ENCODE peak calls at places on chromosomes 16 and 17, in eight cellular contexts. One of them, this sample, is unnamed.

GRCh38 chr17:348692-349425 is 3.7 kb downstream of the RPH3AL start:
- DNase-seq in activated CD4-positive, CD25-positive, alpha-beta regulatory T cell treated with anti-CD3 and anti-CD28 coated beads, Interleukin-2, amount 50 U/mL, for 16 hours: no peak
- DNase-seq in T follicular helper cell: no peak
- DNase-seq in NCI-H1105 treated with DMSO at 0.1 percent for 48 hours: no peak
- DNase-seq in RWPE1: peak
- DNase-seq in activated T-helper 1 cell treated with Interleukin-2 at 50 U/mL for 16 hours: no peak
- DNase-seq in iPS-NIHi11: no peak
- DNase-seq in erythroblast: no peak
- DNase-seq in this sample: peak

GRCh38 chr17:78974635-78975591 is 4.8 kb downstream of the LGALS3BP start:
- DNase-seq in activated CD4-positive, CD25-positive, alpha-beta regulatory T cell treated with anti-CD3 and anti-CD28 coated beads, Interleukin-2, amount 50 U/mL, for 16 hours: no peak
- DNase-seq in T follicular helper cell: no peak
- DNase-seq in NCI-H1105 treated with DMSO at 0.1 percent for 48 hours: no peak
- DNase-seq in RWPE1: peak
- DNase-seq in activated T-helper 1 cell treated with Interleukin-2 at 50 U/mL for 16 hours: no peak
- DNase-seq in iPS-NIHi11: peak
- DNase-seq in erythroblast: no peak
- DNase-seq in this sample: peak

GRCh38 chr17:35577826-35578194 is 561 bp downstream of the PEX12 start:
- DNase-seq in activated CD4-positive, CD25-positive, alpha-beta regulatory T cell treated with anti-CD3 and anti-CD28 coated beads, Interleukin-2, amount 50 U/mL, for 16 hours: no peak
- DNase-seq in T follicular helper cell: no peak
- DNase-seq in NCI-H1105 treated with DMSO at 0.1 percent for 48 hours: no peak
- DNase-seq in RWPE1: no peak
- DNase-seq in activated T-helper 1 cell treated with Interleukin-2 at 50 U/mL for 16 hours: no peak
- DNase-seq in iPS-NIHi11: no peak
- DNase-seq in erythroblast: peak
- DNase-seq in this sample: no peak

GRCh38 chr17:9350083-9350482 is 225.5 kb downstream of the STX8 start:
- DNase-seq in activated CD4-positive, CD25-positive, alpha-beta regulatory T cell treated with anti-CD3 and anti-CD28 coated beads, Interleukin-2, amount 50 U/mL, for 16 hours: no peak
- DNase-seq in T follicular helper cell: no peak
- DNase-seq in NCI-H1105 treated with DMSO at 0.1 percent for 48 hours: no peak
- DNase-seq in RWPE1: peak
- DNase-seq in activated T-helper 1 cell treated with Interleukin-2 at 50 U/mL for 16 hours: no peak
- DNase-seq in iPS-NIHi11: no peak
- DNase-seq in erythroblast: no peak
- DNase-seq in this sample: no peak

GRCh38 chr16:89303604-89304003 is 86.1 kb downstream of the ZNF778 start:
- DNase-seq in activated CD4-positive, CD25-positive, alpha-beta regulatory T cell treated with anti-CD3 and anti-CD28 coated beads, Interleukin-2, amount 50 U/mL, for 16 hours: no peak
- DNase-seq in T follicular helper cell: no peak
- DNase-seq in NCI-H1105 treated with DMSO at 0.1 percent for 48 hours: no peak
- DNase-seq in RWPE1: no peak
- DNase-seq in activated T-helper 1 cell treated with Interleukin-2 at 50 U/mL for 16 hours: no peak
- DNase-seq in iPS-NIHi11: no peak
- DNase-seq in erythroblast: no peak
- DNase-seq in this sample: no peak

GRCh38 chr16:8727084-8727590 is 52.7 kb downstream of the ABAT start:
- DNase-seq in activated CD4-positive, CD25-positive, alpha-beta regulatory T cell treated with anti-CD3 and anti-CD28 coated beads, Interleukin-2, amount 50 U/mL, for 16 hours: no peak
- DNase-seq in T follicular helper cell: no peak
- DNase-seq in NCI-H1105 treated with DMSO at 0.1 percent for 48 hours: no peak
- DNase-seq in RWPE1: no peak
- DNase-seq in activated T-helper 1 cell treated with Interleukin-2 at 50 U/mL for 16 hours: no peak
- DNase-seq in iPS-NIHi11: no peak
- DNase-seq in erythroblast: no peak
- DNase-seq in this sample: no peak

GRCh38 chr16:87062569-87063442 is 254.4 kb downstream of the C16orf95 start:
- DNase-seq in activated CD4-positive, CD25-positive, alpha-beta regulatory T cell treated with anti-CD3 and anti-CD28 coated beads, Interleukin-2, amount 50 U/mL, for 16 hours: no peak
- DNase-seq in T follicular helper cell: peak
- DNase-seq in NCI-H1105 treated with DMSO at 0.1 percent for 48 hours: peak
- DNase-seq in RWPE1: peak
- DNase-seq in activated T-helper 1 cell treated with Interleukin-2 at 50 U/mL for 16 hours: no peak
- DNase-seq in iPS-NIHi11: peak
- DNase-seq in erythroblast: peak
- DNase-seq in this sample: peak

GRCh38 chr16:72532896-72533295 is 360.9 kb upstream of the PMFBP1 start:
- DNase-seq in activated CD4-positive, CD25-positive, alpha-beta regulatory T cell treated with anti-CD3 and anti-CD28 coated beads, Interleukin-2, amount 50 U/mL, for 16 hours: no peak
- DNase-seq in T follicular helper cell: no peak
- DNase-seq in NCI-H1105 treated with DMSO at 0.1 percent for 48 hours: no peak
- DNase-seq in RWPE1: no peak
- DNase-seq in activated T-helper 1 cell treated with Interleukin-2 at 50 U/mL for 16 hours: no peak
- DNase-seq in iPS-NIHi11: peak
- DNase-seq in erythroblast: no peak
- DNase-seq in this sample: no peak

GRCh38 chr17:53101706-53102105 is 721.0 kb upstream of the KIF2B start:
- DNase-seq in activated CD4-positive, CD25-positive, alpha-beta regulatory T cell treated with anti-CD3 and anti-CD28 coated beads, Interleukin-2, amount 50 U/mL, for 16 hours: no peak
- DNase-seq in T follicular helper cell: no peak
- DNase-seq in NCI-H1105 treated with DMSO at 0.1 percent for 48 hours: no peak
- DNase-seq in RWPE1: no peak
- DNase-seq in activated T-helper 1 cell treated with Interleukin-2 at 50 U/mL for 16 hours: no peak
- DNase-seq in iPS-NIHi11: no peak
- DNase-seq in erythroblast: no peak
- DNase-seq in this sample: no peak

GRCh38 chr16:165539-166374 is at the start of gene HBM:
- DNase-seq in activated CD4-positive, CD25-positive, alpha-beta regulatory T cell treated with anti-CD3 and anti-CD28 coated beads, Interleukin-2, amount 50 U/mL, for 16 hours: no peak
- DNase-seq in T follicular helper cell: no peak
- DNase-seq in NCI-H1105 treated with DMSO at 0.1 percent for 48 hours: no peak
- DNase-seq in RWPE1: no peak
- DNase-seq in activated T-helper 1 cell treated with Interleukin-2 at 50 U/mL for 16 hours: no peak
- DNase-seq in iPS-NIHi11: no peak
- DNase-seq in erythroblast: peak
- DNase-seq in this sample: no peak

GRCh38 chr17:41919165-41919817 is 540 bp upstream of the ACLY start:
- DNase-seq in activated CD4-positive, CD25-positive, alpha-beta regulatory T cell treated with anti-CD3 and anti-CD28 coated beads, Interleukin-2, amount 50 U/mL, for 16 hours: no peak
- DNase-seq in T follicular helper cell: no peak
- DNase-seq in NCI-H1105 treated with DMSO at 0.1 percent for 48 hours: peak
- DNase-seq in RWPE1: peak
- DNase-seq in activated T-helper 1 cell treated with Interleukin-2 at 50 U/mL for 16 hours: no peak
- DNase-seq in iPS-NIHi11: peak
- DNase-seq in erythroblast: no peak
- DNase-seq in this sample: no peak

GRCh38 chr16:28845173-28846079 is 722 bp downstream of the TUFM start:
- DNase-seq in activated CD4-positive, CD25-positive, alpha-beta regulatory T cell treated with anti-CD3 and anti-CD28 coated beads, Interleukin-2, amount 50 U/mL, for 16 hours: no peak
- DNase-seq in T follicular helper cell: no peak
- DNase-seq in NCI-H1105 treated with DMSO at 0.1 percent for 48 hours: no peak
- DNase-seq in RWPE1: no peak
- DNase-seq in activated T-helper 1 cell treated with Interleukin-2 at 50 U/mL for 16 hours: no peak
- DNase-seq in iPS-NIHi11: peak
- DNase-seq in erythroblast: peak
- DNase-seq in this sample: no peak

GRCh38 chr17:9900744-9901143 is 4.3 kb downstream of the RCVRN start:
- DNase-seq in activated CD4-positive, CD25-positive, alpha-beta regulatory T cell treated with anti-CD3 and anti-CD28 coated beads, Interleukin-2, amount 50 U/mL, for 16 hours: no peak
- DNase-seq in T follicular helper cell: no peak
- DNase-seq in NCI-H1105 treated with DMSO at 0.1 percent for 48 hours: no peak
- DNase-seq in RWPE1: peak
- DNase-seq in activated T-helper 1 cell treated with Interleukin-2 at 50 U/mL for 16 hours: no peak
- DNase-seq in iPS-NIHi11: no peak
- DNase-seq in erythroblast: no peak
- DNase-seq in this sample: no peak

GRCh38 chr16:47888142-47888541 is 267.7 kb downstream of the ABCC12 start:
- DNase-seq in activated CD4-positive, CD25-positive, alpha-beta regulatory T cell treated with anti-CD3 and anti-CD28 coated beads, Interleukin-2, amount 50 U/mL, for 16 hours: no peak
- DNase-seq in T follicular helper cell: no peak
- DNase-seq in NCI-H1105 treated with DMSO at 0.1 percent for 48 hours: no peak
- DNase-seq in RWPE1: peak
- DNase-seq in activated T-helper 1 cell treated with Interleukin-2 at 50 U/mL for 16 hours: no peak
- DNase-seq in iPS-NIHi11: peak
- DNase-seq in erythroblast: no peak
- DNase-seq in this sample: no peak

GRCh38 chr17:1644493-1645206 is 882 bp downstream of the SCARF1 start:
- DNase-seq in activated CD4-positive, CD25-positive, alpha-beta regulatory T cell treated with anti-CD3 and anti-CD28 coated beads, Interleukin-2, amount 50 U/mL, for 16 hours: no peak
- DNase-seq in T follicular helper cell: no peak
- DNase-seq in NCI-H1105 treated with DMSO at 0.1 percent for 48 hours: no peak
- DNase-seq in RWPE1: peak
- DNase-seq in activated T-helper 1 cell treated with Interleukin-2 at 50 U/mL for 16 hours: no peak
- DNase-seq in iPS-NIHi11: no peak
- DNase-seq in erythroblast: no peak
- DNase-seq in this sample: no peak

GRCh38 chr16:30949655-30950515 is 1.0 kb downstream of the ORAI3 start:
- DNase-seq in activated CD4-positive, CD25-positive, alpha-beta regulatory T cell treated with anti-CD3 and anti-CD28 coated beads, Interleukin-2, amount 50 U/mL, for 16 hours: no peak
- DNase-seq in T follicular helper cell: no peak
- DNase-seq in NCI-H1105 treated with DMSO at 0.1 percent for 48 hours: no peak
- DNase-seq in RWPE1: peak
- DNase-seq in activated T-helper 1 cell treated with Interleukin-2 at 50 U/mL for 16 hours: no peak
- DNase-seq in iPS-NIHi11: no peak
- DNase-seq in erythroblast: peak
- DNase-seq in this sample: peak

GRCh38 chr17:34755371-34755770 is 176.0 kb downstream of the TMEM132E start:
- DNase-seq in activated CD4-positive, CD25-positive, alpha-beta regulatory T cell treated with anti-CD3 and anti-CD28 coated beads, Interleukin-2, amount 50 U/mL, for 16 hours: no peak
- DNase-seq in T follicular helper cell: no peak
- DNase-seq in NCI-H1105 treated with DMSO at 0.1 percent for 48 hours: no peak
- DNase-seq in RWPE1: no peak
- DNase-seq in activated T-helper 1 cell treated with Interleukin-2 at 50 U/mL for 16 hours: no peak
- DNase-seq in iPS-NIHi11: no peak
- DNase-seq in erythroblast: no peak
- DNase-seq in this sample: no peak

GRCh38 chr16:12871784-12872183 is 29.6 kb upstream of the SHISA9 start:
- DNase-seq in activated CD4-positive, CD25-positive, alpha-beta regulatory T cell treated with anti-CD3 and anti-CD28 coated beads, Interleukin-2, amount 50 U/mL, for 16 hours: no peak
- DNase-seq in T follicular helper cell: no peak
- DNase-seq in NCI-H1105 treated with DMSO at 0.1 percent for 48 hours: no peak
- DNase-seq in RWPE1: no peak
- DNase-seq in activated T-helper 1 cell treated with Interleukin-2 at 50 U/mL for 16 hours: no peak
- DNase-seq in iPS-NIHi11: no peak
- DNase-seq in erythroblast: no peak
- DNase-seq in this sample: no peak

GRCh38 chr16:70644763-70645597 is 1.4 kb upstream of the IL34 start:
- DNase-seq in activated CD4-positive, CD25-positive, alpha-beta regulatory T cell treated with anti-CD3 and anti-CD28 coated beads, Interleukin-2, amount 50 U/mL, for 16 hours: no peak
- DNase-seq in T follicular helper cell: no peak
- DNase-seq in NCI-H1105 treated with DMSO at 0.1 percent for 48 hours: no peak
- DNase-seq in RWPE1: no peak
- DNase-seq in activated T-helper 1 cell treated with Interleukin-2 at 50 U/mL for 16 hours: no peak
- DNase-seq in iPS-NIHi11: no peak
- DNase-seq in erythroblast: no peak
- DNase-seq in this sample: no peak

GRCh38 chr16:85232369-85233142 is 120.3 kb upstream of the CIBAR2 start:
- DNase-seq in activated CD4-positive, CD25-positive, alpha-beta regulatory T cell treated with anti-CD3 and anti-CD28 coated beads, Interleukin-2, amount 50 U/mL, for 16 hours: no peak
- DNase-seq in T follicular helper cell: no peak
- DNase-seq in NCI-H1105 treated with DMSO at 0.1 percent for 48 hours: no peak
- DNase-seq in RWPE1: no peak
- DNase-seq in activated T-helper 1 cell treated with Interleukin-2 at 50 U/mL for 16 hours: no peak
- DNase-seq in iPS-NIHi11: no peak
- DNase-seq in erythroblast: no peak
- DNase-seq in this sample: no peak

GRCh38 chr17:14304876-14305636 is 4.2 kb downstream of the HS3ST3B1 start:
- DNase-seq in activated CD4-positive, CD25-positive, alpha-beta regulatory T cell treated with anti-CD3 and anti-CD28 coated beads, Interleukin-2, amount 50 U/mL, for 16 hours: no peak
- DNase-seq in T follicular helper cell: no peak
- DNase-seq in NCI-H1105 treated with DMSO at 0.1 percent for 48 hours: no peak
- DNase-seq in RWPE1: no peak
- DNase-seq in activated T-helper 1 cell treated with Interleukin-2 at 50 U/mL for 16 hours: no peak
- DNase-seq in iPS-NIHi11: no peak
- DNase-seq in erythroblast: no peak
- DNase-seq in this sample: no peak

GRCh38 chr17:81991684-81992513 is 14.5 kb downstream of the ASPSCR1 start:
- DNase-seq in activated CD4-positive, CD25-positive, alpha-beta regulatory T cell treated with anti-CD3 and anti-CD28 coated beads, Interleukin-2, amount 50 U/mL, for 16 hours: no peak
- DNase-seq in T follicular helper cell: no peak
- DNase-seq in NCI-H1105 treated with DMSO at 0.1 percent for 48 hours: no peak
- DNase-seq in RWPE1: peak
- DNase-seq in activated T-helper 1 cell treated with Interleukin-2 at 50 U/mL for 16 hours: no peak
- DNase-seq in iPS-NIHi11: peak
- DNase-seq in erythroblast: peak
- DNase-seq in this sample: peak

GRCh38 chr16:1819611-1820010 is 7.0 kb downstream of the HAGH start:
- DNase-seq in activated CD4-positive, CD25-positive, alpha-beta regulatory T cell treated with anti-CD3 and anti-CD28 coated beads, Interleukin-2, amount 50 U/mL, for 16 hours: no peak
- DNase-seq in T follicular helper cell: no peak
- DNase-seq in NCI-H1105 treated with DMSO at 0.1 percent for 48 hours: no peak
- DNase-seq in RWPE1: no peak
- DNase-seq in activated T-helper 1 cell treated with Interleukin-2 at 50 U/mL for 16 hours: no peak
- DNase-seq in iPS-NIHi11: no peak
- DNase-seq in erythroblast: no peak
- DNase-seq in this sample: no peak

GRCh38 chr16:66342294-66342900 is 24.1 kb upstream of the CDH5 start:
- DNase-seq in activated CD4-positive, CD25-positive, alpha-beta regulatory T cell treated with anti-CD3 and anti-CD28 coated beads, Interleukin-2, amount 50 U/mL, for 16 hours: no peak
- DNase-seq in T follicular helper cell: no peak
- DNase-seq in NCI-H1105 treated with DMSO at 0.1 percent for 48 hours: no peak
- DNase-seq in RWPE1: no peak
- DNase-seq in activated T-helper 1 cell treated with Interleukin-2 at 50 U/mL for 16 hours: no peak
- DNase-seq in iPS-NIHi11: peak
- DNase-seq in erythroblast: no peak
- DNase-seq in this sample: no peak

GRCh38 chr16:87705780-87706277 is 60.0 kb downstream of the KLHDC4 start:
- DNase-seq in activated CD4-positive, CD25-positive, alpha-beta regulatory T cell treated with anti-CD3 and anti-CD28 coated beads, Interleukin-2, amount 50 U/mL, for 16 hours: no peak
- DNase-seq in T follicular helper cell: no peak
- DNase-seq in NCI-H1105 treated with DMSO at 0.1 percent for 48 hours: no peak
- DNase-seq in RWPE1: no peak
- DNase-seq in activated T-helper 1 cell treated with Interleukin-2 at 50 U/mL for 16 hours: no peak
- DNase-seq in iPS-NIHi11: no peak
- DNase-seq in erythroblast: no peak
- DNase-seq in this sample: no peak

GRCh38 chr17:55117063-55117611 is 147.6 kb upstream of the HLF start:
- DNase-seq in activated CD4-positive, CD25-positive, alpha-beta regulatory T cell treated with anti-CD3 and anti-CD28 coated beads, Interleukin-2, amount 50 U/mL, for 16 hours: no peak
- DNase-seq in T follicular helper cell: no peak
- DNase-seq in NCI-H1105 treated with DMSO at 0.1 percent for 48 hours: no peak
- DNase-seq in RWPE1: no peak
- DNase-seq in activated T-helper 1 cell treated with Interleukin-2 at 50 U/mL for 16 hours: no peak
- DNase-seq in iPS-NIHi11: no peak
- DNase-seq in erythroblast: no peak
- DNase-seq in this sample: no peak

GRCh38 chr17:79852748-79853147 is 13.5 kb upstream of the CBX4 start:
- DNase-seq in activated CD4-positive, CD25-positive, alpha-beta regulatory T cell treated with anti-CD3 and anti-CD28 coated beads, Interleukin-2, amount 50 U/mL, for 16 hours: no peak
- DNase-seq in T follicular helper cell: no peak
- DNase-seq in NCI-H1105 treated with DMSO at 0.1 percent for 48 hours: no peak
- DNase-seq in RWPE1: peak
- DNase-seq in activated T-helper 1 cell treated with Interleukin-2 at 50 U/mL for 16 hours: no peak
- DNase-seq in iPS-NIHi11: no peak
- DNase-seq in erythroblast: no peak
- DNase-seq in this sample: no peak